ENCODE peak calls at places on chromosomes 4 and X, in five cellular contexts. P is activated CD8-positive, alpha-beta memory T cell treated with anti-CD3 and anti-CD28 coated beads for 48 hours; W is GM23248; A is tibial nerve; K is MCF 10A. F is an unnamed sample.

GRCh38 chr4:77819836-77820679 is 890 bp upstream of the CNOT6L start:
- DNase-seq in P (peak; percentile 92), W (peak; percentile 95), A (peak; percentile 91), K (peak; percentile 90), F (peak; percentile 90)

GRCh38 chr4:46329118-46329976 is 60.6 kb downstream of the GABRA2 start:
- DNase-seq in P (no peak), W (peak; percentile 16), A (peak; percentile 12), K (peak; percentile 80), F (no peak)

GRCh38 chr4:14529653-14530052 is 472.6 kb upstream of the CPEB2 start:
- DNase-seq in P (no peak), W (no peak), A (no peak), K (peak; percentile 17), F (no peak)

GRCh38 chr4:25312496-25313193 is at the start of gene ZCCHC4:
- DNase-seq in P (peak; percentile 80), W (peak; percentile 92), A (peak; percentile 89), K (peak; percentile 90), F (peak; percentile 89)

GRCh38 chrX:40465735-40466551 is 114.8 kb upstream of the ATP6AP2 start:
- DNase-seq in P (no peak), W (no peak), A (no peak), K (peak; percentile 17), F (no peak)

GRCh38 chr4:7850489-7850888 is 89.2 kb downstream of the AFAP1 start:
- DNase-seq in P (no peak), W (no peak), A (no peak), K (no peak), F (no peak)

GRCh38 chr4:139144161-139144859 is 32.7 kb downstream of the ELF2 start:
- DNase-seq in P (no peak), W (peak; percentile 76), A (peak; percentile 45), K (peak; percentile 65), F (no peak)

GRCh38 chrX:108224727-108225455 is 133.3 kb downstream of the ATG4A start:
- DNase-seq in P (no peak), W (peak; percentile 40), A (no peak), K (peak; percentile 53), F (peak; percentile 5)

GRCh38 chrX:19840899-19841648 is 46.3 kb downstream of the SH3KBP1 start:
- DNase-seq in P (no peak), W (no peak), A (no peak), K (no peak), F (no peak)

GRCh38 chrX:75295641-75296040 is 21.8 kb downstream of the UPRT start:
- DNase-seq in P (no peak), W (no peak), A (no peak), K (no peak), F (no peak)

GRCh38 chr4:28391877-28392276 is 1531.2 kb downstream of the STIM2 start:
- DNase-seq in P (no peak), W (peak; percentile 79), A (no peak), K (no peak), F (no peak)

GRCh38 chr4:26468283-26468949 is 21.9 kb downstream of the CCKAR start:
- DNase-seq in P (no peak), W (no peak), A (no peak), K (no peak), F (no peak)

GRCh38 chrX:123807825-123808416 is 51.9 kb upstream of the XIAP start:
- DNase-seq in P (no peak), W (peak; percentile 60), A (no peak), K (no peak), F (no peak)

GRCh38 chr4:8585721-8586161 is 5.5 kb downstream of the GPR78 start:
- DNase-seq in P (no peak), W (no peak), A (no peak), K (no peak), F (no peak)

GRCh38 chr4:109912706-109913621 is at the start of gene EGF:
- DNase-seq in P (no peak), W (peak; percentile 62), A (no peak), K (peak; percentile 50), F (no peak)

GRCh38 chr4:42142586-42142985 is 9.9 kb downstream of the BEND4 start:
- DNase-seq in P (no peak), W (peak; percentile 40), A (no peak), K (no peak), F (no peak)

GRCh38 chr4:101697266-101697665 is 93.3 kb upstream of the BANK1 start:
- DNase-seq in P (no peak), W (no peak), A (no peak), K (no peak), F (no peak)

GRCh38 chrX:12947545-12948235 is 27.2 kb upstream of the TMSB4X start:
- DNase-seq in P (no peak), W (no peak), A (no peak), K (no peak), F (no peak)

GRCh38 chr4:41241919-41242318 is 14.8 kb upstream of the UCHL1 start:
- DNase-seq in P (no peak), W (no peak), A (no peak), K (no peak), F (no peak)

GRCh38 chr4:21652508-21653108 is 296.0 kb downstream of the KCNIP4 start:
- DNase-seq in P (no peak), W (no peak), A (no peak), K (no peak), F (no peak)

GRCh38 chr4:47692691-47693090 is 145.2 kb downstream of the CORIN start:
- DNase-seq in P (no peak), W (no peak), A (no peak), K (no peak), F (no peak)

F was measured in germinal center.